ENCODE peak calls at places on chromosome 4, in eight cellular contexts. P is anterior cingulate cortex, O is NCI-H1105 treated with DMSO at 0.1 percent for 48 hours, A is fibroblast of lung, M is T-helper 2 cell, K is mucosa of descending colon, X is amniotic epithelial cell, W is AG04450. B is an unnamed sample.

GRCh38 chr4:140726776-140727500 is 29.2 kb downstream of the TBC1D9 start:
- DNase-seq in W (no peak), X (peak; percentile 59), M (no peak), K (no peak), O (no peak), A (peak; percentile 70), P (no peak), B (no peak)

GRCh38 chr4:48970471-48970921 is 15.6 kb upstream of the CWH43 start:
- DNase-seq in W (peak; percentile 74), X (peak; percentile 65), M (no peak), P (no peak), K (no peak), A (peak; percentile 89), O (no peak), B (no peak)

GRCh38 chr4:113073614-113074013 is 24.2 kb downstream of the ANK2 start:
- DNase-seq in P (no peak), A (no peak), M (no peak), O (no peak), X (no peak), K (no peak), W (no peak), B (no peak)

GRCh38 chr4:67130411-67130810 is 414.9 kb downstream of the CENPC start:
- DNase-seq in P (no peak), W (no peak), X (peak; percentile 37), M (no peak), A (peak; percentile 4), O (no peak), K (no peak), B (no peak)

GRCh38 chr4:111989817-111990216 is 155.4 kb upstream of the FAM241A start:
- DNase-seq in K (no peak), O (no peak), P (no peak), A (no peak), X (no peak), M (no peak), W (no peak), B (no peak)

GRCh38 chr4:16131293-16131692 is 47.5 kb upstream of the PROM1 start:
- DNase-seq in K (no peak), W (no peak), X (no peak), P (no peak), A (no peak), M (no peak), O (no peak), B (no peak)

GRCh38 chr4:54004463-54004862 is 59.9 kb downstream of the CHIC2 start:
- DNase-seq in K (no peak), X (peak; percentile 48), O (no peak), A (no peak), P (no peak), W (no peak), M (no peak), B (no peak)

GRCh38 chr4:5370286-5370685 is 319.0 kb downstream of the STK32B start:
- DNase-seq in O (no peak), X (no peak), P (no peak), A (peak; percentile 67), K (no peak), M (no peak), W (peak; percentile 39), B (no peak)

GRCh38 chr4:99536148-99536728 is 25.4 kb downstream of the C4orf17 start:
- DNase-seq in P (no peak), W (no peak), M (no peak), A (no peak), K (peak; percentile 28), X (no peak), O (no peak), B (no peak)

GRCh38 chr4:37797923-37798322 is 28.6 kb upstream of the PGM2 start:
- DNase-seq in M (no peak), P (no peak), O (no peak), W (no peak), K (no peak), A (no peak), X (no peak), B (no peak)

GRCh38 chr4:73740353-73740778 is at the start of gene CXCL8:
- DNase-seq in P (no peak), K (peak; percentile 70), X (peak; percentile 87), O (peak; percentile 85), M (no peak), A (peak; percentile 93), W (peak; percentile 38), B (no peak)

GRCh38 chr4:120454788-120455187 is 388.1 kb upstream of the MAD2L1 start:
- DNase-seq in M (no peak), W (no peak), X (no peak), P (no peak), K (no peak), O (no peak), A (no peak), B (no peak)

GRCh38 chr4:83262682-83263081 is 21.9 kb downstream of the COQ2 start:
- DNase-seq in P (no peak), X (no peak), A (no peak), K (no peak), O (no peak), M (no peak), W (no peak), B (no peak)

GRCh38 chr4:7806080-7806630 is 133.5 kb downstream of the AFAP1 start:
- DNase-seq in M (no peak), P (no peak), A (peak; percentile 79), K (peak; percentile 73), X (no peak), W (no peak), O (no peak), B (no peak)